ENCODE peak calls at places on chromosomes 5 and 9, in six cellular contexts. E, N, H, O, F and Z are unnamed samples.

GRCh38 chr5:83711982-83712601 is 8.6 kb downstream of the HAPLN1 start:
- DNase-seq in E (peak; percentile 59), N (peak; percentile 39), H (no peak), O (peak; percentile 56), F (no peak), Z (peak; percentile 41)

GRCh38 chr5:158814521-158814920 is 285.2 kb downstream of the EBF1 start:
- DNase-seq in E (no peak), N (no peak), H (no peak), O (no peak), F (no peak), Z (no peak)

GRCh38 chr5:66378407-66378806 is 217.8 kb upstream of the MAST4 start:
- DNase-seq in E (no peak), N (no peak), H (no peak), O (no peak), F (no peak), Z (no peak)

GRCh38 chr5:29161897-29162296 is 2031.6 kb upstream of the CDH6 start:
- DNase-seq in E (no peak), N (no peak), H (no peak), O (no peak), F (no peak), Z (no peak)

GRCh38 chr9:97059661-97060060 is 20.7 kb upstream of the CTSV start:
- DNase-seq in E (no peak), N (no peak), H (no peak), O (no peak), F (no peak), Z (no peak)

GRCh38 chr5:74016373-74016772 is 390.4 kb downstream of the ARHGEF28 start:
- DNase-seq in E (peak; percentile 27), N (no peak), H (no peak), O (peak; percentile 5), F (no peak), Z (peak; percentile 51)

GRCh38 chr5:43680286-43680685 is 77.3 kb downstream of the NNT start:
- DNase-seq in E (no peak), N (peak; percentile 30), H (no peak), O (no peak), F (no peak), Z (no peak)

GRCh38 chr5:1881273-1881586 is 1.5 kb downstream of the IRX4 start:
- DNase-seq in E (peak; percentile 62), N (no peak), H (peak; percentile 76), O (no peak), F (no peak), Z (peak; percentile 57)

GRCh38 chr5:7837401-7837800 is 13.5 kb downstream of the CFAP90 start:
- DNase-seq in E (no peak), N (no peak), H (no peak), O (no peak), F (no peak), Z (no peak)

GRCh38 chr9:32136700-32137339 is 247.6 kb upstream of the ACO1 start:
- DNase-seq in E (peak; percentile 16), N (peak; percentile 70), H (peak; percentile 19), O (peak; percentile 98), F (no peak), Z (no peak)

GRCh38 chr5:36414869-36415282 is 113.2 kb upstream of the RANBP3L start:
- DNase-seq in E (peak; percentile 55), N (peak; percentile 26), H (no peak), O (peak; percentile 24), F (no peak), Z (peak; percentile 32)

GRCh38 chr5:36418172-36418979 is 116.7 kb upstream of the RANBP3L start:
- DNase-seq in E (no peak), N (no peak), H (no peak), O (peak; percentile 13), F (no peak), Z (no peak)

GRCh38 chr5:149452007-149452664 is 73.0 kb upstream of the IL17B start:
- DNase-seq in E (no peak), N (peak; percentile 37), H (no peak), O (peak; percentile 98), F (no peak), Z (peak; percentile 61)

GRCh38 chr5:143557061-143557818 is 153.8 kb upstream of the NR3C1 start:
- DNase-seq in E (no peak), N (no peak), H (no peak), O (no peak), F (peak; percentile 11), Z (no peak)

GRCh38 chr5:131747180-131748105 is 49.4 kb downstream of the FNIP1 start:
- DNase-seq in E (no peak), N (no peak), H (no peak), O (no peak), F (no peak), Z (peak; percentile 88)

GRCh38 chr5:90873033-90873517 is 314.5 kb downstream of the ADGRV1 start:
- DNase-seq in E (no peak), N (no peak), H (no peak), O (no peak), F (no peak), Z (no peak)

GRCh38 chr5:75021229-75021628 is 31.1 kb downstream of the GCNT4 start:
- DNase-seq in E (no peak), N (no peak), H (no peak), O (no peak), F (no peak), Z (peak; percentile 4)

GRCh38 chr5:150023136-150023535 is 22.6 kb downstream of the HMGXB3 start:
- DNase-seq in E (no peak), N (no peak), H (no peak), O (no peak), F (no peak), Z (no peak)

GRCh38 chr5:74541381-74541781 is 99.1 kb downstream of the ENC1 start:
- DNase-seq in E (no peak), N (no peak), H (no peak), O (no peak), F (no peak), Z (no peak)

GRCh38 chr5:31122998-31123950 is 70.2 kb upstream of the CDH6 start:
- DNase-seq in E (no peak), N (no peak), H (no peak), O (no peak), F (no peak), Z (no peak)

GRCh38 chr9:134928796-134929559 is 11.3 kb upstream of the FCN1 start:
- DNase-seq in E (no peak), N (no peak), H (no peak), O (no peak), F (no peak), Z (peak; percentile 11)

DNA sequence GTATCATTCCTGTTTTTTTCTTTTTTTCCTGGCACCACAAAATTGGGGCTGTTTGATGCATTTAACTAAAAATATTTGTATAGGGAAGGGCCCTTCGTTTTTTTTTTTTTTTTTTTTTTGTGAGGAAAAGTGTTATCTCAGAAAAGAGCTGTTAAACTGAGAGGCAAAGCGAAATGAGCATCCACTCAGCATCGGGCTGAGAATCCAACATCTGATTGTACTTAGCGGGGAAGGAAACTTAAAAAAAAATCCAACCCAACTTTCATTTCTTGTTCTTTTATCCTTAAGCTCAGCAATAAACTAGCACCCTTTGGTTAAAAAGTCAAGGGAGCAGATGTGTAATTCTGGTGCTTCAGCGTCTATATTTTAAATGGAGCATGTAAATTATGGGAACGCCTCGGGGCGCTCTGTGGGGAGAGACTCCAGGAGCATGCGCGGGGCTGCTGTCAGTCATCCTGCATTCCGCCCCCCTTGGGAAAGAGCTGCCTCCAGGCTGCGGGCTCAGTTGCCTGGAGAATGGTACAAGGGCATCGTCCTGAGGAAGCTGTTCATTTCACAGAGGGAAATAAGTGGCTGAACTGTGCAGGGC is 33.3 kb downstream of the DMRT2 start:
- DNase-seq in E (peak; percentile 15), N (peak; percentile 4), H (peak; percentile 2), O (no peak), F (no peak), Z (no peak)
- TF ChIP-seq CHD2 in E (no peak), N (no peak), H (no peak), O (no peak), F (no peak), Z (no peak)

DNA sequence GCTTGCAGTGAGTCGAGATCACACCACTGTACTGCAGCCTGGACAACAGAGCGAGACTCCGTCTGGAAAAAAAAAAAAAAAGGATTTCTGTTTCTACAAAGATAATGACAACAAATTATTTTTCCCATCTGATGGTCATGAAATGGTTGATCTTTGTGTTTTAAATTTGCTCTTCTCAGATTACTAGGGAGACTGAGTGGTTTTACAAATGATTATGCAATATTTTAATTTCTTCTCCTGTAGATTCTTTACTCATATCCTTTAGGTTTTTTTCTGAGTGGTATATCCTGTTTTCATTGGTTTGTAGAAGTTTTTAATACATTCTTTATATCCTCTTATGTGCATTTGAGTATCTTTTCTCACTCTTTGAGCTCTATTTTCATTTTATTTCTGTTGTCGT is 20.6 kb upstream of the AUH start:
- DNase-seq in E (no peak), N (no peak), H (no peak), O (no peak), F (no peak), Z (no peak)
- TF ChIP-seq CHD2 in E (no peak), N (no peak), H (no peak), O (no peak), F (no peak), Z (no peak)

DNA sequence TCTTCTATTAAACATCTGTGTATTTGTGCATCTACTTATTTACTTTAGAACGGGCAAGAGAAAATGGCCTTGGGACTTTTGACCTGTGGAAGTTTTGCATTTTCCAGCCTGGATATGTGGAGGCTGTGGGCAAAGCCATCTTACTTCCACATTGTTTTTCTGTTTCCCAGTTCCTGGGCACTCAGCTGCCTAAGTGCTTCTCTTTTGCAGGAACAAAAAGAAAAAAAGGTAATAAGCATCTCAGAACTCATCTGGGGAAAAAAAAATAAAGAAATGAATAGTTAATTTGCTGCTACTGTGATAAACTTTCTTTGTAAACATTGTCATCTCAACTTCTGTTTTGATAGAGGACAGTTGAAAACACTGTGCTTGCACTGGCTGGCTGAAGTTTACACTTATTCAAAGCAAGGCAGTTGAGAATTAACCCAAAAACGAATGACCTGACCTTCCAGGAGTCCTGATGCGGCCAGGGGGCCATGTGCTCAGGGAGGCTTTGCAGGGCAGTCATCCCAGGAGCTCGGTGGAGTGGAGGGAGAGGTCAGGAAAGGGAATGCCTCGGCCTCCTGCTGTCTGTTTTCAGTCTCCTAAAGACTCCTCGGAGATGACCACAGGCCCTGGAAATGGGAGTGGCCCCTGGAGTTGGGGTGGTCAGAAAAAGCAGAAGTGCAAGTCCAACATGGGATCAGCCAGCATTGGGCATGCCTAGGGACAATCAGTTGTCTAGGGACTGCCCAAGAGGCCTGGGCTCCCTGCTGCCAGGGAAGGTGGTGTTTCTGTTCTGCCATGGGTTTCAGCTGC is 75.5 kb downstream of the RAI14 start:
- DNase-seq in E (no peak), N (no peak), H (no peak), O (peak; percentile 76), F (no peak), Z (peak; percentile 27)
- TF ChIP-seq CHD2 in E (no peak), N (no peak), H (no peak), O (no peak), F (no peak), Z (no peak)

GRCh38 chr5:51958473-51958872 is 575.2 kb downstream of the ISL1 start:
- DNase-seq in E (no peak), N (no peak), H (no peak), O (no peak), F (no peak), Z (no peak)

GRCh38 chr5:51961154-51961562 is 577.9 kb downstream of the ISL1 start:
- DNase-seq in E (no peak), N (peak; percentile 5), H (no peak), O (no peak), F (no peak), Z (no peak)

DNA sequence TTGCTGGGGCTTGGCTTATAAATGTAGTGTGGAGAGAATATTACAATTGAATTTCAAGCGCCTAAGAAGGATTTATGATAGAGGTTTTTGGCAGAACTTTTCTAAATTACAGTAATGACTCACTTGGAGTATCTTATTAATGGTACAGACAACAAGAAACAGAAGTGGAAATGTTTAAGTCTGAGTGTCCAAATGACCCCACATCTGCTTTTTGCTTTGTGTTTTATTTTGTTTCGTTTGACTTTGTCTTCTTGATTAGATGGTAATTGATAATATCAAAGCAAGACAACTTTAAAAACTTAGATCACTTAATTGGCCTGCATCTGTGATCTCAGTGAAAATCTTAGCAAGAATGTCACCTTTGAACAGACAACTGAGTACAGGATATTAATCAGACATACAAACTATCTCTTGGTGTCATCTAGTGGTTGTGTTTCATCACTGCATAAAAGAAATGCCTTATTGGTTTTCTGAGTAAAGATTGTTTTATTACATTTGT is 577.4 kb downstream of the ISL1 start:
- DNase-seq in E (peak; percentile 15), N (peak; percentile 12), H (no peak), O (no peak), F (no peak), Z (no peak)
- TF ChIP-seq CHD2 in E (no peak), N (peak; percentile 13), H (no peak), O (no peak), F (no peak), Z (no peak)